ENCODE peak calls at places on chromosome 12, in ten cellular contexts. M, J, C, H, R, Z, A, V, G and B are unnamed samples.

GRCh38 chr12:104698871-104699270 is 242.1 kb downstream of the CHST11 start:
- DNase-seq in M (no peak), J (no peak), C (no peak), H (no peak), R (no peak), Z (no peak), A (peak; percentile 44), V (no peak), G (no peak), B (no peak)

GRCh38 chr12:107610030-107610859 is 75.4 kb upstream of the PWP1 start:
- DNase-seq in M (no peak), J (peak; percentile 15), C (peak; percentile 12), H (no peak), R (no peak), Z (peak; percentile 74), A (peak; percentile 71), V (peak; percentile 3), G (peak; percentile 7), B (no peak)

GRCh38 chr12:2941524-2941923 is 17.7 kb upstream of the TEAD4 start:
- DNase-seq in M (no peak), J (no peak), C (no peak), H (no peak), R (no peak), Z (no peak), A (no peak), V (no peak), G (no peak), B (no peak)

GRCh38 chr12:57609091-57609780 is 2.0 kb upstream of the ARHGEF25 start:
- DNase-seq in M (no peak), J (no peak), C (no peak), H (no peak), R (no peak), Z (peak; percentile 71), A (no peak), V (no peak), G (no peak), B (no peak)

GRCh38 chr12:22283006-22283506 is 51.5 kb downstream of the ST8SIA1 start:
- DNase-seq in M (no peak), J (no peak), C (no peak), H (no peak), R (no peak), Z (no peak), A (peak; percentile 52), V (no peak), G (no peak), B (no peak)

GRCh38 chr12:75482636-75483035 is 2.1 kb downstream of the GLIPR1 start:
- DNase-seq in M (no peak), J (no peak), C (no peak), H (no peak), R (no peak), Z (no peak), A (no peak), V (no peak), G (no peak), B (no peak)

GRCh38 chr12:111390894-111391293 is 14.8 kb upstream of the SH2B3 start:
- DNase-seq in M (no peak), J (no peak), C (no peak), H (no peak), R (no peak), Z (no peak), A (no peak), V (no peak), G (no peak), B (no peak)

GRCh38 chr12:18546399-18546798 is 191.4 kb downstream of the PLCZ1 start:
- DNase-seq in M (no peak), J (peak; percentile 49), C (no peak), H (no peak), R (no peak), Z (no peak), A (peak; percentile 22), V (no peak), G (no peak), B (no peak)

GRCh38 chr12:122851820-122852219 is 16.6 kb downstream of the HIP1R start:
- DNase-seq in M (peak; percentile 71), J (no peak), C (peak; percentile 61), H (no peak), R (no peak), Z (no peak), A (peak; percentile 79), V (no peak), G (no peak), B (no peak)

GRCh38 chr12:45336331-45336730 is 120.4 kb downstream of the ANO6 start:
- DNase-seq in M (no peak), J (no peak), C (no peak), H (no peak), R (no peak), Z (no peak), A (peak; percentile 20), V (no peak), G (no peak), B (no peak)

GRCh38 chr12:121214171-121214777 is 4.3 kb downstream of the P2RX4 start:
- DNase-seq in M (no peak), J (no peak), C (no peak), H (no peak), R (no peak), Z (no peak), A (no peak), V (no peak), G (no peak), B (peak; percentile 81)

GRCh38 chr12:56300644-56301464 is 724 bp upstream of the CS start:
- DNase-seq in M (no peak), J (no peak), C (no peak), H (peak; percentile 59), R (no peak), Z (no peak), A (peak; percentile 49), V (no peak), G (peak; percentile 51), B (no peak)